ENCODE peak calls at places on chromosomes 3 and 15, in ten cellular contexts. M is GM12891, U is esophagus muscularis mucosa, N is stomach, H is K562, R is transverse colon, T is HL-60, I is spleen, Y is breast epithelium, B is GM23338. D is an unnamed sample.

GRCh38 chr15:40499931-40500330 is 29.1 kb downstream of the CHST14 start:
- DNase-seq in M (no peak), U (no peak), N (no peak), H (no peak), R (no peak), T (no peak), I (no peak), Y (no peak), B (no peak), D (no peak)

GRCh38 chr15:41151451-41152005 is 35.4 kb upstream of the INO80 start:
- DNase-seq in M (no peak), U (no peak), N (no peak), H (no peak), R (no peak), T (no peak), I (no peak), Y (no peak), B (no peak), D (no peak)

GRCh38 chr3:129592362-129593150 is 13.9 kb downstream of the PLXND1 start:
- DNase-seq in M (no peak), U (no peak), N (no peak), H (no peak), R (peak; percentile 57), T (no peak), I (peak; percentile 91), Y (peak; percentile 58), B (peak; percentile 68), D (peak; percentile 81)

GRCh38 chr3:71247221-71247947 is 336.1 kb downstream of the FOXP1 start:
- DNase-seq in M (no peak), U (no peak), N (no peak), H (peak; percentile 85), R (no peak), T (no peak), I (no peak), Y (peak; percentile 57), B (peak; percentile 70), D (no peak)

GRCh38 chr3:125582707-125583106 is 12.6 kb downstream of the OSBPL11 start:
- DNase-seq in M (no peak), U (no peak), N (no peak), H (peak; percentile 16), R (no peak), T (no peak), I (no peak), Y (no peak), B (peak; percentile 21), D (no peak)

GRCh38 chr3:11944052-11944673 is 60.0 kb upstream of the SYN2 start:
- DNase-seq in M (no peak), U (no peak), N (peak; percentile 28), H (peak; percentile 49), R (peak; percentile 11), T (peak; percentile 20), I (no peak), Y (no peak), B (peak; percentile 90), D (no peak)

GRCh38 chr15:29345549-29346525 is 76.2 kb upstream of the NSMCE3 start:
- DNase-seq in M (no peak), U (no peak), N (no peak), H (no peak), R (no peak), T (no peak), I (no peak), Y (no peak), B (peak; percentile 85), D (no peak)

GRCh38 chr3:61966200-61966599 is 404.8 kb downstream of the PTPRG start:
- DNase-seq in M (no peak), U (no peak), N (no peak), H (no peak), R (no peak), T (no peak), I (no peak), Y (no peak), B (peak; percentile 71), D (no peak)

GRCh38 chr3:150746791-150747590 is 16.0 kb downstream of the SIAH2 start:
- DNase-seq in M (no peak), U (no peak), N (no peak), H (no peak), R (no peak), T (no peak), I (no peak), Y (no peak), B (no peak), D (no peak)

GRCh38 chr3:109994853-109995252 is 657.5 kb upstream of the DPPA4 start:
- DNase-seq in M (no peak), U (no peak), N (peak; percentile 46), H (no peak), R (no peak), T (no peak), I (no peak), Y (no peak), B (no peak), D (no peak)

GRCh38 chr3:175422744-175423143 is 563.6 kb downstream of the NAALADL2 start:
- DNase-seq in M (no peak), U (no peak), N (no peak), H (no peak), R (no peak), T (no peak), I (no peak), Y (no peak), B (peak; percentile 65), D (no peak)

GRCh38 chr3:112638327-112639020 is 2.5 kb downstream of the CCDC80 start:
- DNase-seq in M (no peak), U (no peak), N (no peak), H (no peak), R (no peak), T (no peak), I (no peak), Y (no peak), B (no peak), D (no peak)

GRCh38 chr15:80468776-80469175 is 64.6 kb downstream of the ARNT2 start:
- DNase-seq in M (no peak), U (no peak), N (no peak), H (no peak), R (no peak), T (no peak), I (no peak), Y (no peak), B (no peak), D (no peak)

GRCh38 chr3:193939527-193939926 is 196.4 kb upstream of the HES1 start:
- DNase-seq in M (no peak), U (no peak), N (no peak), H (no peak), R (no peak), T (no peak), I (no peak), Y (no peak), B (no peak), D (no peak)

GRCh38 chr3:38566215-38566528 is 70.0 kb downstream of the EXOG start:
- DNase-seq in M (no peak), U (no peak), N (no peak), H (no peak), R (no peak), T (no peak), I (peak; percentile 55), Y (no peak), B (no peak), D (peak; percentile 13)

GRCh38 chr3:133393204-133393603 is 6.7 kb upstream of the BFSP2 start:
- DNase-seq in M (no peak), U (no peak), N (no peak), H (no peak), R (no peak), T (no peak), I (no peak), Y (peak; percentile 78), B (no peak), D (no peak)

GRCh38 chr3:176872771-176873209 is 324.5 kb downstream of the TBL1XR1 start:
- DNase-seq in M (peak; percentile 2), U (no peak), N (peak; percentile 52), H (peak; percentile 21), R (peak; percentile 50), T (peak; percentile 5), I (no peak), Y (peak; percentile 23), B (peak; percentile 87), D (peak; percentile 38)

GRCh38 chr15:39504812-39505211 is 76.1 kb upstream of the THBS1 start:
- DNase-seq in M (no peak), U (peak; percentile 42), N (no peak), H (no peak), R (no peak), T (no peak), I (no peak), Y (no peak), B (no peak), D (no peak)

GRCh38 chr15:70875001-70875782 is 17.0 kb downstream of the THAP10 start:
- DNase-seq in M (no peak), U (no peak), N (no peak), H (no peak), R (no peak), T (no peak), I (no peak), Y (no peak), B (peak; percentile 37), D (no peak)

GRCh38 chr15:80031841-80032240 is 27.6 kb upstream of the ZFAND6 start:
- DNase-seq in M (no peak), U (no peak), N (no peak), H (no peak), R (peak; percentile 25), T (no peak), I (no peak), Y (no peak), B (no peak), D (no peak)

GRCh38 chr3:66039590-66039887 is 821 bp upstream of the MAGI1 start:
- DNase-seq in M (no peak), U (no peak), N (peak; percentile 58), H (peak; percentile 18), R (peak; percentile 35), T (no peak), I (peak; percentile 80), Y (no peak), B (peak; percentile 74), D (peak; percentile 37)

GRCh38 chr3:47617061-47618010 is 38.7 kb upstream of the CSPG5 start:
- DNase-seq in M (no peak), U (no peak), N (no peak), H (no peak), R (no peak), T (no peak), I (no peak), Y (no peak), B (no peak), D (no peak)
- TF ChIP-seq POLR2AphosphoS5 in M (no peak), U (no peak), N (no peak), H (no peak), R (no peak), T (no peak), I (no peak), Y (no peak), B (no peak), D (no peak)

GRCh38 chr3:25304916-25305315 is 123.1 kb upstream of the RARB start:
- DNase-seq in M (no peak), U (no peak), N (no peak), H (no peak), R (no peak), T (no peak), I (no peak), Y (no peak), B (peak; percentile 5), D (no peak)
- TF ChIP-seq POLR2AphosphoS5 in M (no peak), U (no peak), N (no peak), H (no peak), R (no peak), T (no peak), I (no peak), Y (no peak), B (no peak), D (no peak)

GRCh38 chr15:26091184-26091583 is 228.1 kb upstream of the ATP10A start:
- DNase-seq in M (no peak), U (no peak), N (no peak), H (no peak), R (no peak), T (no peak), I (no peak), Y (no peak), B (no peak), D (no peak)
- TF ChIP-seq POLR2AphosphoS5 in M (no peak), U (no peak), N (no peak), H (no peak), R (no peak), T (no peak), I (no peak), Y (no peak), B (no peak), D (no peak)

GRCh38 chr15:100997442-100997841 is 78.3 kb downstream of the LRRK1 start:
- DNase-seq in M (no peak), U (peak; percentile 17), N (no peak), H (no peak), R (no peak), T (no peak), I (no peak), Y (no peak), B (no peak), D (no peak)
- TF ChIP-seq POLR2AphosphoS5 in M (no peak), U (no peak), N (no peak), H (no peak), R (no peak), T (no peak), I (no peak), Y (no peak), B (no peak), D (no peak)